ENCODE peak calls at places on chromosomes 3 and 15, in five cellular contexts. One of them, this sample, is unnamed. For H3K27me3, the result is how much of the 10 kb centered on the place peaks cover.

GRCh38 chr3:175726228-175726627 is 867.1 kb downstream of the NAALADL2 start:
- DNase-seq in upper lobe of right lung: no peak
- DNase-seq in fibroblast of lung: no peak
- DNase-seq in H7: no peak
- DNase-seq in heart right ventricle: no peak
- DNase-seq in this sample: no peak

GRCh38 chr3:121542924-121543323 is 2.9 kb downstream of the POLQ start:
- DNase-seq in upper lobe of right lung: no peak
- DNase-seq in fibroblast of lung: no peak
- DNase-seq in H7: no peak
- DNase-seq in heart right ventricle: no peak
- DNase-seq in this sample: no peak

GRCh38 chr3:45915518-45916231 is 27.6 kb upstream of the CXCR6 start:
- DNase-seq in upper lobe of right lung: peak
- DNase-seq in fibroblast of lung: peak
- DNase-seq in H7: peak
- DNase-seq in heart right ventricle: no peak
- DNase-seq in this sample: peak

GRCh38 chr3:29447946-29448632 is 167.2 kb downstream of the RBMS3 start:
- DNase-seq in upper lobe of right lung: no peak
- DNase-seq in fibroblast of lung: no peak
- DNase-seq in H7: no peak
- DNase-seq in heart right ventricle: no peak
- DNase-seq in this sample: no peak

GRCh38 chr15:72685925-72686794 is at the start of the genes BBS4 and HIGD2B:
- DNase-seq in upper lobe of right lung: peak
- DNase-seq in fibroblast of lung: peak
- DNase-seq in H7: peak
- DNase-seq in heart right ventricle: peak
- DNase-seq in this sample: peak

GRCh38 chr3:15292765-15293522 is 39.4 kb downstream of the SH3BP5 start:
- DNase-seq in upper lobe of right lung: peak
- DNase-seq in fibroblast of lung: peak
- DNase-seq in H7: no peak
- DNase-seq in heart right ventricle: peak
- DNase-seq in this sample: no peak

GRCh38 chr3:127970966-127971592 is 56.0 kb downstream of the KBTBD12 start:
- DNase-seq in upper lobe of right lung: no peak
- DNase-seq in fibroblast of lung: peak
- DNase-seq in H7: peak
- DNase-seq in heart right ventricle: peak
- DNase-seq in this sample: peak

GRCh38 chr3:63349583-63350177 is 71.6 kb downstream of the SYNPR start:
- DNase-seq in upper lobe of right lung: no peak
- DNase-seq in fibroblast of lung: peak
- DNase-seq in H7: peak
- DNase-seq in heart right ventricle: peak
- DNase-seq in this sample: no peak

GRCh38 chr3:13669457-13669856 is 120.5 kb downstream of the FBLN2 start:
- DNase-seq in upper lobe of right lung: no peak
- DNase-seq in fibroblast of lung: no peak
- DNase-seq in H7: no peak
- DNase-seq in heart right ventricle: no peak
- DNase-seq in this sample: no peak

GRCh38 chr3:50537421-50538129 is 30.0 kb downstream of the C3orf18 start:
- DNase-seq in upper lobe of right lung: no peak
- DNase-seq in fibroblast of lung: no peak
- DNase-seq in H7: no peak
- DNase-seq in heart right ventricle: no peak
- DNase-seq in this sample: no peak

GRCh38 chr3:99870712-99871111 is 53.0 kb downstream of the CMSS1 start:
- DNase-seq in upper lobe of right lung: no peak
- DNase-seq in fibroblast of lung: no peak
- DNase-seq in H7: no peak
- DNase-seq in heart right ventricle: no peak
- DNase-seq in this sample: no peak

GRCh38 chr3:99866167-99866810 is 48.6 kb downstream of the CMSS1 start:
- DNase-seq in upper lobe of right lung: no peak
- DNase-seq in fibroblast of lung: peak
- DNase-seq in H7: no peak
- DNase-seq in heart right ventricle: no peak
- DNase-seq in this sample: no peak

GRCh38 chr3:99869621-99870020 is 52.0 kb downstream of the CMSS1 start:
- DNase-seq in upper lobe of right lung: no peak
- DNase-seq in fibroblast of lung: no peak
- DNase-seq in H7: no peak
- DNase-seq in heart right ventricle: no peak
- DNase-seq in this sample: no peak

GRCh38 chr3:99867594-99868437 is 50.2 kb downstream of the CMSS1 start:
- DNase-seq in upper lobe of right lung: no peak
- DNase-seq in fibroblast of lung: no peak
- DNase-seq in H7: peak
- DNase-seq in heart right ventricle: no peak
- DNase-seq in this sample: no peak

DNA sequence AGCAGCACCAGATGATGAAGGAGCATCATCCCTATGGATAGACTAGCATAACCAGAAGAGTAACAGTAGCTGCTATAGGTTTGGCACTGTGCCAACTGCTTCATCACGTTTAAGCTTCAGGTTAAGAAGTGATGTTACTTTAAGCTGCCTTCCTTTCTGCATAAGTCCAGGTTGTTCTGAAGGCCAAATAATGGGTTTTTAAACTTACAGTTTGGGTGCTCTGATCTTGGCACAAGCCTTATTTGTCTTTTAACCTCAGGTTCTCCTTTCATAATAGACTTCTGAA is 50.7 kb downstream of the CMSS1 start:
- DNase-seq in upper lobe of right lung: no peak
- DNase-seq in fibroblast of lung: peak
- DNase-seq in H7: no peak
- DNase-seq in heart right ventricle: no peak
- DNase-seq in this sample: no peak
- H3K27me3 ChIP-seq in upper lobe of right lung: under half
- H3K27me3 ChIP-seq in fibroblast of lung: under half
- H3K27me3 ChIP-seq in H7: under half
- H3K27me3 ChIP-seq in heart right ventricle: under half
- H3K27me3 ChIP-seq in this sample: under half

GRCh38 chr3:150059241-150059640 is 88.5 kb upstream of the PFN2 start:
- DNase-seq in upper lobe of right lung: no peak
- DNase-seq in fibroblast of lung: peak
- DNase-seq in H7: no peak
- DNase-seq in heart right ventricle: no peak
- DNase-seq in this sample: no peak
- H3K27me3 ChIP-seq in upper lobe of right lung: under half
- H3K27me3 ChIP-seq in fibroblast of lung: under half
- H3K27me3 ChIP-seq in H7: under half
- H3K27me3 ChIP-seq in heart right ventricle: under half
- H3K27me3 ChIP-seq in this sample: under half

GRCh38 chr15:60091150-60091549 is 87.0 kb downstream of the FOXB1 start:
- DNase-seq in upper lobe of right lung: peak
- DNase-seq in fibroblast of lung: peak
- DNase-seq in H7: no peak
- DNase-seq in heart right ventricle: no peak
- DNase-seq in this sample: no peak
- H3K27me3 ChIP-seq in upper lobe of right lung: under half
- H3K27me3 ChIP-seq in fibroblast of lung: under half
- H3K27me3 ChIP-seq in H7: under half
- H3K27me3 ChIP-seq in heart right ventricle: under half
- H3K27me3 ChIP-seq in this sample: under half

GRCh38 chr3:87792532-87793321 is 266.1 kb downstream of the CGGBP1 start:
- DNase-seq in upper lobe of right lung: peak
- DNase-seq in fibroblast of lung: peak
- DNase-seq in H7: peak
- DNase-seq in heart right ventricle: peak
- DNase-seq in this sample: no peak
- H3K27me3 ChIP-seq in upper lobe of right lung: under half
- H3K27me3 ChIP-seq in fibroblast of lung: under half
- H3K27me3 ChIP-seq in H7: under half
- H3K27me3 ChIP-seq in heart right ventricle: under half
- H3K27me3 ChIP-seq in this sample: under half

GRCh38 chr15:89356634-89357298 is 22.1 kb upstream of the POLG start:
- DNase-seq in upper lobe of right lung: no peak
- DNase-seq in fibroblast of lung: no peak
- DNase-seq in H7: no peak
- DNase-seq in heart right ventricle: no peak
- DNase-seq in this sample: no peak
- H3K27me3 ChIP-seq in upper lobe of right lung: half or more
- H3K27me3 ChIP-seq in fibroblast of lung: half or more
- H3K27me3 ChIP-seq in H7: half or more
- H3K27me3 ChIP-seq in heart right ventricle: half or more
- H3K27me3 ChIP-seq in this sample: under half

GRCh38 chr15:42144841-42145375 is 11.5 kb downstream of the PLA2G4F start:
- DNase-seq in upper lobe of right lung: peak
- DNase-seq in fibroblast of lung: no peak
- DNase-seq in H7: peak
- DNase-seq in heart right ventricle: no peak
- DNase-seq in this sample: no peak

GRCh38 chr15:42145546-42146455 is 10.6 kb downstream of the PLA2G4F start:
- DNase-seq in upper lobe of right lung: peak
- DNase-seq in fibroblast of lung: no peak
- DNase-seq in H7: peak
- DNase-seq in heart right ventricle: no peak
- DNase-seq in this sample: no peak

GRCh38 chr15:42143356-42143755 is 13.1 kb downstream of the PLA2G4F start:
- DNase-seq in upper lobe of right lung: peak
- DNase-seq in fibroblast of lung: no peak
- DNase-seq in H7: no peak
- DNase-seq in heart right ventricle: no peak
- DNase-seq in this sample: no peak

GRCh38 chr15:42141795-42142667 is 14.4 kb downstream of the PLA2G4F start:
- DNase-seq in upper lobe of right lung: peak
- DNase-seq in fibroblast of lung: no peak
- DNase-seq in H7: peak
- DNase-seq in heart right ventricle: no peak
- DNase-seq in this sample: no peak

DNA sequence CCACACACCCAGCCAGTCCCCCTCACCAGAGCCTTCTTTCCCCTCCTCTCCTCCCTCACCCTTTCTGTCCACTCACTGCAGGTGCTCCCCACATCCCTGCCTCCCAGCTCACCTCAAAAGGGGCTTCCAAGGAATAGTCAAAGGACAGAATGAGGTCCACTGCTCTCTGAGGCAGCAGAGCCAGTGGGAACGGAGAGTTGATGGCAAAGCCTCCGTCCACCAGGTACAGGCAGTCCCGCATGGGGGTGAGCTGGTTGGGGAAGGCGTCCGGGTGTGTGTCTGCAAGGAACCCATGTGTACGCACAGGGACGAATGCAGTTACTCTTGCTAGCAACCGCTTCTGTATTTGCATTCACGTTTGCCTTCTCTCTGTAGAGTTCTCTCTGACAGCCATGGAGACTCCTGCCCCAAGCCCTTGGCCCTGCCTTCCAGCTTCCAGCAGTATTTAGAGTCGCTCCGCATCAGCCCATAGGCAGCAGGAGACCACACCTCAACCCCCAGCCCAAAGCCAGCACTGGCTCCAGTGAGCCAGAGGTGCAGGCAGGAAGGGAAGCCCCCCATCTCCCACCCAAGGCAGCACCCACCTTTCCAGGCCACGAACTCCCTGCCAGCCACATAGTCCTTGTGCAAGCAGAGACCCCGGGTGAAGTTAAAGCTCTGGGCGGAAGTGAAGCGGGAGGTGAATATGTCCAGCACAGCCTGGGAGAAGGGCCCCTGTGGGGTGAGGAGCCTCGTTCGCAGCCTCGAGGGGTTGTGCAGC is 12.4 kb downstream of the PLA2G4F start:
- DNase-seq in upper lobe of right lung: peak
- DNase-seq in fibroblast of lung: no peak
- DNase-seq in H7: peak
- DNase-seq in heart right ventricle: no peak
- DNase-seq in this sample: no peak
- H3K27me3 ChIP-seq in upper lobe of right lung: under half
- H3K27me3 ChIP-seq in fibroblast of lung: under half
- H3K27me3 ChIP-seq in H7: under half
- H3K27me3 ChIP-seq in heart right ventricle: under half
- H3K27me3 ChIP-seq in this sample: under half

DNA sequence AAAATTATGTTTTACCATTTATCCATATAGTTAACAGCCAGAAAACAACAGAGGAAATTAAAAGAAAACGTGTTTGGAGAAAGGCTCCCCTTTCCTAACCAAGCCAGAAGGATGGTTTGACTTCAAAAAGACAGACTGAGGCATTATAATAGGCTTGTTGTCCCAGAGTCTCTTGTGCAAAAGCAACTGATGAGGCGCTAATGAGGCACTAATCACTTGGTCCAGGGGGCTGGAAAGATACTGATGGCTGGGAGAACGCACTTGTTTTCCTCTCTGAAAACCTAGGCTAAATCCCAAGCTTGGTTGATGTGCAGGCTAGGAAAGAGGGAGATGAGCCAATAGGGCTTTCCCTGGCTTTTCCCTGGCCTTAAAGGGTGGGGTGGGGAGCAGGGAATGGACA is 389.6 kb downstream of the NTRK3 start:
- DNase-seq in upper lobe of right lung: no peak
- DNase-seq in fibroblast of lung: no peak
- DNase-seq in H7: no peak
- DNase-seq in heart right ventricle: no peak
- DNase-seq in this sample: no peak
- H3K27me3 ChIP-seq in upper lobe of right lung: under half
- H3K27me3 ChIP-seq in fibroblast of lung: under half
- H3K27me3 ChIP-seq in H7: under half
- H3K27me3 ChIP-seq in heart right ventricle: under half
- H3K27me3 ChIP-seq in this sample: under half